ENCODE peak calls at places on chromosomes 12 and 14, in six cellular contexts. One of them, this sample, is unnamed.

GRCh38 chr14:92252291-92252690 is 70.7 kb upstream of the SLC24A4 start:
- DNase-seq in H54: no peak
- DNase-seq in H1: no peak
- DNase-seq in NB4: no peak
- DNase-seq in IMR-90: no peak
- DNase-seq in HCT116: no peak
- DNase-seq in this sample: no peak

GRCh38 chr12:102963796-102964195 is 6.3 kb downstream of the ASCL1 start:
- DNase-seq in H1: no peak
- DNase-seq in H54: no peak
- DNase-seq in HCT116: no peak
- DNase-seq in IMR-90: no peak
- DNase-seq in NB4: no peak
- DNase-seq in this sample: no peak

GRCh38 chr14:61609143-61609851 is 86.0 kb upstream of the HIF1A start:
- DNase-seq in NB4: no peak
- DNase-seq in H1: no peak
- DNase-seq in IMR-90: peak
- DNase-seq in HCT116: no peak
- DNase-seq in H54: no peak
- DNase-seq in this sample: no peak

GRCh38 chr12:91009319-91009950 is 4.7 kb upstream of the EPYC start:
- DNase-seq in H1: no peak
- DNase-seq in NB4: no peak
- DNase-seq in H54: no peak
- DNase-seq in HCT116: no peak
- DNase-seq in IMR-90: peak
- DNase-seq in this sample: no peak

GRCh38 chr12:29216797-29217583 is 67.9 kb downstream of the FAR2 start:
- DNase-seq in HCT116: no peak
- DNase-seq in H54: no peak
- DNase-seq in IMR-90: no peak
- DNase-seq in H1: no peak
- DNase-seq in NB4: peak
- DNase-seq in this sample: no peak

GRCh38 chr12:21940972-21941521 is at the start of gene ABCC9:
- DNase-seq in IMR-90: peak
- DNase-seq in HCT116: no peak
- DNase-seq in H54: no peak
- DNase-seq in H1: peak
- DNase-seq in NB4: no peak
- DNase-seq in this sample: no peak

GRCh38 chr12:25320123-25321006 is 69.6 kb upstream of the KRAS start:
- DNase-seq in HCT116: no peak
- DNase-seq in NB4: peak
- DNase-seq in IMR-90: no peak
- DNase-seq in H54: no peak
- DNase-seq in H1: no peak
- DNase-seq in this sample: no peak

GRCh38 chr14:54594531-54594930 is 27.6 kb downstream of the SAMD4A start:
- DNase-seq in NB4: no peak
- DNase-seq in H1: no peak
- DNase-seq in H54: no peak
- DNase-seq in IMR-90: no peak
- DNase-seq in HCT116: no peak
- DNase-seq in this sample: no peak

GRCh38 chr12:122082621-122083356 is 4.2 kb downstream of the MLXIP start:
- DNase-seq in H1: no peak
- DNase-seq in NB4: no peak
- DNase-seq in IMR-90: no peak
- DNase-seq in H54: no peak
- DNase-seq in HCT116: no peak
- DNase-seq in this sample: no peak

GRCh38 chr12:11763760-11764520 is 114.5 kb downstream of the ETV6 start:
- DNase-seq in NB4: no peak
- DNase-seq in HCT116: no peak
- DNase-seq in H54: no peak
- DNase-seq in H1: no peak
- DNase-seq in IMR-90: peak
- DNase-seq in this sample: no peak

GRCh38 chr12:13230500-13230899 is 34.0 kb downstream of the EMP1 start:
- DNase-seq in NB4: no peak
- DNase-seq in IMR-90: no peak
- DNase-seq in HCT116: no peak
- DNase-seq in H1: no peak
- DNase-seq in H54: no peak
- DNase-seq in this sample: no peak

GRCh38 chr12:121872546-121873223 is 14.0 kb upstream of the HPD start:
- DNase-seq in HCT116: no peak
- DNase-seq in H1: no peak
- DNase-seq in IMR-90: peak
- DNase-seq in NB4: no peak
- DNase-seq in H54: peak
- DNase-seq in this sample: no peak

GRCh38 chr12:116808113-116808786 is 70.1 kb downstream of the RNFT2 start:
- DNase-seq in H1: no peak
- DNase-seq in HCT116: no peak
- DNase-seq in IMR-90: no peak
- DNase-seq in NB4: no peak
- DNase-seq in H54: no peak
- DNase-seq in this sample: no peak

GRCh38 chr14:96445844-96446710 is 54.1 kb downstream of the AK7 start:
- DNase-seq in H54: no peak
- DNase-seq in H1: no peak
- DNase-seq in HCT116: no peak
- DNase-seq in IMR-90: no peak
- DNase-seq in NB4: peak
- DNase-seq in this sample: no peak

GRCh38 chr12:116990971-116991966 is 80.5 kb downstream of the FBXW8 start:
- DNase-seq in H1: no peak
- DNase-seq in HCT116: no peak
- DNase-seq in IMR-90: peak
- DNase-seq in NB4: no peak
- DNase-seq in H54: no peak
- DNase-seq in this sample: no peak

GRCh38 chr12:51895378-51896135 is 7.7 kb downstream of the ANKRD33 start:
- DNase-seq in H1: no peak
- DNase-seq in IMR-90: no peak
- DNase-seq in HCT116: no peak
- DNase-seq in H54: no peak
- DNase-seq in NB4: no peak
- DNase-seq in this sample: no peak

GRCh38 chr12:32252199-32253073 is 145.8 kb downstream of the BICD1 start:
- DNase-seq in IMR-90: no peak
- DNase-seq in H54: no peak
- DNase-seq in HCT116: no peak
- DNase-seq in H1: no peak
- DNase-seq in NB4: no peak
- DNase-seq in this sample: no peak

GRCh38 chr14:36582874-36583241 is 444 bp upstream of the NKX2-8 start:
- DNase-seq in NB4: no peak
- DNase-seq in HCT116: no peak
- DNase-seq in H54: no peak
- DNase-seq in H1: no peak
- DNase-seq in IMR-90: no peak
- DNase-seq in this sample: no peak

GRCh38 chr14:85233756-85234545 is 296.0 kb upstream of the FLRT2 start:
- DNase-seq in H1: no peak
- DNase-seq in HCT116: no peak
- DNase-seq in NB4: no peak
- DNase-seq in H54: peak
- DNase-seq in IMR-90: peak
- DNase-seq in this sample: no peak

GRCh38 chr12:7130791-7131501 is 775 bp downstream of the CLSTN3 start:
- DNase-seq in NB4: peak
- DNase-seq in H54: no peak
- DNase-seq in H1: peak
- DNase-seq in IMR-90: peak
- DNase-seq in HCT116: no peak
- DNase-seq in this sample: no peak

GRCh38 chr12:109763201-109763841 is 49.7 kb downstream of the FAM222A start:
- DNase-seq in H54: peak
- DNase-seq in NB4: peak
- DNase-seq in HCT116: no peak
- DNase-seq in H1: peak
- DNase-seq in IMR-90: peak
- DNase-seq in this sample: no peak

GRCh38 chr14:68510201-68510600 is 282.7 kb downstream of the ZFP36L1 start:
- DNase-seq in IMR-90: peak
- DNase-seq in H54: no peak
- DNase-seq in H1: no peak
- DNase-seq in HCT116: no peak
- DNase-seq in NB4: no peak
- DNase-seq in this sample: no peak

GRCh38 chr14:96797943-96798349 is 764 bp downstream of the VRK1 start:
- DNase-seq in NB4: peak
- DNase-seq in HCT116: no peak
- DNase-seq in H54: no peak
- DNase-seq in H1: no peak
- DNase-seq in IMR-90: no peak
- DNase-seq in this sample: no peak

GRCh38 chr12:129179941-129180340 is 326.7 kb downstream of the GLT1D1 start:
- DNase-seq in HCT116: no peak
- DNase-seq in H1: no peak
- DNase-seq in NB4: no peak
- DNase-seq in IMR-90: no peak
- DNase-seq in H54: no peak
- DNase-seq in this sample: no peak
- TF ChIP-seq POLR2A in HCT116: no peak
- TF ChIP-seq POLR2A in H1: no peak
- TF ChIP-seq POLR2A in NB4: no peak
- TF ChIP-seq POLR2A in IMR-90: no peak
- TF ChIP-seq POLR2A in H54: no peak
- TF ChIP-seq POLR2A in this sample: no peak

GRCh38 chr14:74703043-74703442 is 9.8 kb downstream of the AREL1 start:
- DNase-seq in HCT116: no peak
- DNase-seq in NB4: no peak
- DNase-seq in H1: no peak
- DNase-seq in IMR-90: no peak
- DNase-seq in H54: no peak
- DNase-seq in this sample: no peak
- TF ChIP-seq POLR2A in HCT116: no peak
- TF ChIP-seq POLR2A in NB4: no peak
- TF ChIP-seq POLR2A in H1: no peak
- TF ChIP-seq POLR2A in IMR-90: no peak
- TF ChIP-seq POLR2A in H54: no peak
- TF ChIP-seq POLR2A in this sample: no peak

DNA sequence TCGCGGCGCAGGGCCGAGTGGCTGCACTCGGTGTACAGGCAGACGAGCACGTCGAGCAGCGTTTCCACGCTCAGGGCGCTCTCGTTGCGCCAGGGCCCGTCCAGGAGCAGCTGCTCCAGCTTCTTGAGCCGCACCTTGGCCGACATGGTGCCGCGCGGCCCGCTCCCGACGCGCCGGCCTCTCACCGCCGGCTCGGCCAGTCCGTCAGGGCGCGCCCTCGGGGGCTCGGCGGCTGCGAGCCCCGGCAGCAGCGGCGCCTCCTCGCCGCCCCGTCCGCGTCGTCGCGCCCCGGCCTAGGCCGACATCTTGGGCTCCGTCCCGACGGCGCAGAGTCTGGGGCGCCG is 349 bp downstream of the CDC42BPB start:
- DNase-seq in HCT116: no peak
- DNase-seq in H54: peak
- DNase-seq in IMR-90: no peak
- DNase-seq in H1: no peak
- DNase-seq in NB4: peak
- DNase-seq in this sample: no peak
- TF ChIP-seq POLR2A in HCT116: no peak
- TF ChIP-seq POLR2A in H54: peak
- TF ChIP-seq POLR2A in IMR-90: no peak
- TF ChIP-seq POLR2A in H1: no peak
- TF ChIP-seq POLR2A in NB4: no peak
- TF ChIP-seq POLR2A in this sample: no peak

GRCh38 chr12:49566361-49566760 is 1.6 kb downstream of the MCRS1 start:
- DNase-seq in IMR-90: no peak
- DNase-seq in NB4: no peak
- DNase-seq in HCT116: no peak
- DNase-seq in H54: no peak
- DNase-seq in H1: no peak
- DNase-seq in this sample: no peak

GRCh38 chr12:49565956-49566265 is 2.0 kb downstream of the MCRS1 start:
- DNase-seq in IMR-90: no peak
- DNase-seq in H54: no peak
- DNase-seq in HCT116: no peak
- DNase-seq in H1: no peak
- DNase-seq in NB4: no peak
- DNase-seq in this sample: no peak

GRCh38 chr12:49567302-49567610 is 686 bp downstream of the MCRS1 start:
- DNase-seq in IMR-90: no peak
- DNase-seq in H1: no peak
- DNase-seq in H54: no peak
- DNase-seq in HCT116: no peak
- DNase-seq in NB4: no peak
- DNase-seq in this sample: no peak

GRCh38 chr12:49568442-49568776 is 467 bp upstream of the MCRS1 start:
- DNase-seq in HCT116: no peak
- DNase-seq in H1: no peak
- DNase-seq in IMR-90: no peak
- DNase-seq in NB4: no peak
- DNase-seq in H54: no peak
- DNase-seq in this sample: no peak

GRCh38 chr12:49567611-49568441 is at the start of gene MCRS1:
- DNase-seq in H1: peak
- DNase-seq in IMR-90: peak
- DNase-seq in NB4: peak
- DNase-seq in H54: peak
- DNase-seq in HCT116: peak
- DNase-seq in this sample: peak
- TF ChIP-seq POLR2A in H1: peak
- TF ChIP-seq POLR2A in IMR-90: peak
- TF ChIP-seq POLR2A in NB4: peak
- TF ChIP-seq POLR2A in H54: peak
- TF ChIP-seq POLR2A in HCT116: peak
- TF ChIP-seq POLR2A in this sample: peak

GRCh38 chr14:70906785-70907171 is 481 bp upstream of the PCNX1 start:
- DNase-seq in IMR-90: no peak
- DNase-seq in H54: no peak
- DNase-seq in H1: no peak
- DNase-seq in HCT116: no peak
- DNase-seq in NB4: no peak
- DNase-seq in this sample: no peak

GRCh38 chr14:70907996-70908917 is 998 bp downstream of the PCNX1 start:
- DNase-seq in H54: peak
- DNase-seq in NB4: peak
- DNase-seq in IMR-90: peak
- DNase-seq in H1: peak
- DNase-seq in HCT116: no peak
- DNase-seq in this sample: no peak

GRCh38 chr14:70905316-70905715 is 1.9 kb upstream of the PCNX1 start:
- DNase-seq in IMR-90: peak
- DNase-seq in NB4: no peak
- DNase-seq in HCT116: no peak
- DNase-seq in H1: no peak
- DNase-seq in H54: no peak
- DNase-seq in this sample: no peak

GRCh38 chr14:70908918-70909641 is 1.8 kb downstream of the PCNX1 start:
- DNase-seq in NB4: no peak
- DNase-seq in H1: no peak
- DNase-seq in IMR-90: no peak
- DNase-seq in HCT116: no peak
- DNase-seq in H54: no peak
- DNase-seq in this sample: no peak

GRCh38 chr14:70907172-70907995 is at the start of gene PCNX1:
- DNase-seq in HCT116: peak
- DNase-seq in H54: peak
- DNase-seq in NB4: peak
- DNase-seq in IMR-90: peak
- DNase-seq in H1: peak
- DNase-seq in this sample: peak
- TF ChIP-seq POLR2A in HCT116: peak
- TF ChIP-seq POLR2A in H54: no peak
- TF ChIP-seq POLR2A in NB4: peak
- TF ChIP-seq POLR2A in IMR-90: peak
- TF ChIP-seq POLR2A in H1: no peak
- TF ChIP-seq POLR2A in this sample: peak

This sample was measured in esophagus squamous epithelium.